ENCODE peak calls at places on chromosomes 13 and 19, in ten cellular contexts. F is thoracic aorta; W is cardiac fibroblast; A is CD8-positive, alpha-beta T cell; U is foreskin fibroblast; V is GM12865; T is A549; E is lower leg skin; S is uterus; P is stomach. O is an unnamed sample.

GRCh38 chr13:63370101-63370500 is 1954.5 kb upstream of the PCDH20 start:
- DNase-seq in F (no peak), W (no peak), A (no peak), U (no peak), V (no peak), T (no peak), E (no peak), S (no peak), P (no peak), O (no peak)

GRCh38 chr13:34935841-34936240 is 6.2 kb upstream of the NBEA start:
- DNase-seq in F (no peak), W (no peak), A (no peak), U (no peak), V (no peak), T (no peak), E (no peak), S (no peak), P (no peak), O (no peak)

GRCh38 chr13:95420501-95420900 is 119.2 kb upstream of the ABCC4 start:
- DNase-seq in F (no peak), W (no peak), A (no peak), U (no peak), V (peak), T (no peak), E (no peak), S (no peak), P (no peak), O (no peak)

GRCh38 chr19:5697022-5697889 is 7.2 kb downstream of the RPL36 start:
- DNase-seq in F (no peak), W (no peak), A (no peak), U (no peak), V (peak), T (no peak), E (no peak), S (no peak), P (no peak), O (no peak)

GRCh38 chr13:23500858-23501257 is 67.4 kb upstream of the SACS start:
- DNase-seq in F (no peak), W (peak), A (no peak), U (peak), V (no peak), T (no peak), E (no peak), S (no peak), P (no peak), O (no peak)

GRCh38 chr19:5083547-5083965 is 114.6 kb downstream of the KDM4B start:
- DNase-seq in F (no peak), W (no peak), A (no peak), U (no peak), V (no peak), T (no peak), E (peak), S (no peak), P (no peak), O (no peak)

GRCh38 chr13:66774046-66774445 is 456.1 kb downstream of the PCDH9 start:
- DNase-seq in F (no peak), W (no peak), A (no peak), U (no peak), V (no peak), T (no peak), E (no peak), S (no peak), P (no peak), O (no peak)

GRCh38 chr19:31138077-31138476 is 211.2 kb downstream of the TSHZ3 start:
- DNase-seq in F (no peak), W (no peak), A (no peak), U (no peak), V (no peak), T (no peak), E (no peak), S (no peak), P (no peak), O (no peak)

GRCh38 chr13:72458701-72459100 is 268.7 kb downstream of the MZT1 start:
- DNase-seq in F (no peak), W (peak), A (no peak), U (no peak), V (no peak), T (no peak), E (no peak), S (no peak), P (no peak), O (no peak)

GRCh38 chr13:107881362-107881761 is 334.0 kb downstream of the LIG4 start:
- DNase-seq in F (no peak), W (peak), A (no peak), U (no peak), V (no peak), T (no peak), E (no peak), S (no peak), P (no peak), O (no peak)

DNA sequence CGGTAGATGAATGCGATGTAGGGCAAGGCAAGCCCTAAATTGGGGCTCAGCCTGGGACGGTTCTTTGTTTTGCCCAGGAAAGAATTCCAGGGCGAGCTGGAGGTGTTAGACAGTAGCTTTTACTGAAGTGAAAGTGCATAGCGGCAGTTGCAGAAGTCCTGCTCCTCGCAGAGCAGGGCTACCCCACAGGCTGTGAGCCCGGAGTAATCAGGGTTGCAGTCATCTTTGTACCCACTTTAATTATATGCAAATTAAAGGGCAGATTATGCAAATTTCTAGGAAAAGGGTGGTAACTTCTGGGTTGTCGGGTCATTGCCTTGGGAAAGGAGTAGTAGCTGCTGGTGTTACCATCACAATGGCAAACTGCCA is 30.5 kb downstream of the VAV1 start:
- DNase-seq in F (no peak), W (no peak), A (peak), U (no peak), V (peak), T (no peak), E (no peak), S (no peak), P (no peak), O (no peak)
- TF ChIP-seq CTCF in F (no peak), W (no peak), A (no peak), U (no peak), V (no peak), T (no peak), E (no peak), S (no peak), P (no peak), O (no peak)

GRCh38 chr19:1744822-1745563 is 8.3 kb upstream of the ONECUT3 start:
- DNase-seq in F (no peak), W (no peak), A (no peak), U (no peak), V (no peak), T (no peak), E (no peak), S (no peak), P (no peak), O (no peak)
- TF ChIP-seq CTCF in F (no peak), W (no peak), A (no peak), U (no peak), V (no peak), T (no peak), E (no peak), S (no peak), P (no peak), O (no peak)

GRCh38 chr13:81872581-81872980 is 1531.7 kb upstream of the SPRY2 start:
- DNase-seq in F (no peak), W (no peak), A (no peak), U (no peak), V (no peak), T (no peak), E (no peak), S (no peak), P (no peak), O (no peak)
- TF ChIP-seq CTCF in F (no peak), W (no peak), A (no peak), U (no peak), V (no peak), T (no peak), E (no peak), S (no peak), P (peak), O (no peak)

DNA sequence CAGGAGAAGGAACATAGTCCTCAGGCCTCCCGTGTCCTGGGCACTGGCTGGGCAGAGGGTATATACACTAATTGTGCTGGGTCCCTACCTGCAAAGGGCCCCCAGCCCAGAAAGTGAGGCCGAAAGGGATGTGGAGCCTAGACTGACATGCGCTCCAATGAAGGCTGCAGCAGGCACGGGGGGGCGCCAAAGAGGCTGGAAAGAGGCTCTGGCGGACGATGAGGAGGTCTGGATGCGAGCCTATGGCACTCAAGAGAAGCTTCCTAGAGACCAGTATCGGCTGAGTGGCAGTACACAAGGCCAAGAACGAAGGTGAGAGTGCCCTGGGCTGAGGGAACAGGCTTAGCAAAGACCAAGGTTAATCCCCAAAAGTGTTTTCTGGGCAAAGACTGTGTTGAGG is 16.6 kb downstream of the VRK3 start:
- DNase-seq in F (no peak), W (peak), A (no peak), U (no peak), V (no peak), T (no peak), E (no peak), S (no peak), P (no peak), O (no peak)
- TF ChIP-seq CTCF in F (no peak), W (peak), A (no peak), U (peak), V (no peak), T (peak), E (no peak), S (no peak), P (no peak), O (no peak)

GRCh38 chr19:58007285-58007684 is 4.7 kb upstream of the ZNF606 start:
- DNase-seq in F (no peak), W (no peak), A (no peak), U (no peak), V (no peak), T (no peak), E (no peak), S (no peak), P (no peak), O (no peak)
- TF ChIP-seq CTCF in F (no peak), W (peak), A (no peak), U (no peak), V (no peak), T (no peak), E (no peak), S (no peak), P (no peak), O (no peak)

GRCh38 chr19:40136818-40137217 is 46.1 kb upstream of the ZNF780A start:
- DNase-seq in F (no peak), W (no peak), A (no peak), U (no peak), V (no peak), T (no peak), E (no peak), S (no peak), P (no peak), O (no peak)
- TF ChIP-seq CTCF in F (no peak), W (no peak), A (no peak), U (no peak), V (no peak), T (peak), E (no peak), S (no peak), P (no peak), O (no peak)

GRCh38 chr13:100855151-100855550 is 180.6 kb upstream of the TMTC4 start:
- DNase-seq in F (no peak), W (no peak), A (no peak), U (no peak), V (no peak), T (no peak), E (no peak), S (no peak), P (no peak), O (no peak)
- TF ChIP-seq CTCF in F (no peak), W (no peak), A (no peak), U (no peak), V (no peak), T (no peak), E (no peak), S (no peak), P (no peak), O (no peak)

GRCh38 chr13:37608750-37609339 is 10.3 kb upstream of the POSTN start:
- DNase-seq in F (no peak), W (peak), A (no peak), U (no peak), V (no peak), T (no peak), E (no peak), S (no peak), P (no peak), O (no peak)
- TF ChIP-seq CTCF in F (no peak), W (peak), A (no peak), U (peak), V (no peak), T (peak), E (no peak), S (peak), P (no peak), O (peak)

GRCh38 chr19:56710437-56710836 is 38.9 kb upstream of the ZNF835 start:
- DNase-seq in F (no peak), W (no peak), A (no peak), U (no peak), V (no peak), T (no peak), E (no peak), S (no peak), P (no peak), O (no peak)
- TF ChIP-seq CTCF in F (no peak), W (no peak), A (no peak), U (no peak), V (no peak), T (no peak), E (no peak), S (no peak), P (no peak), O (no peak)

GRCh38 chr13:48564046-48564445 is 31.2 kb upstream of the RCBTB2 start:
- DNase-seq in F (no peak), W (peak), A (no peak), U (peak), V (no peak), T (no peak), E (no peak), S (no peak), P (no peak), O (no peak)

GRCh38 chr13:48561461-48562224 is 28.8 kb upstream of the RCBTB2 start:
- DNase-seq in F (no peak), W (no peak), A (no peak), U (no peak), V (peak), T (no peak), E (no peak), S (no peak), P (no peak), O (no peak)

GRCh38 chr13:48562296-48563066 is 29.6 kb upstream of the RCBTB2 start:
- DNase-seq in F (no peak), W (no peak), A (peak), U (no peak), V (peak), T (no peak), E (no peak), S (no peak), P (no peak), O (peak)

GRCh38 chr13:48560657-48561337 is 27.9 kb upstream of the RCBTB2 start:
- DNase-seq in F (no peak), W (no peak), A (no peak), U (no peak), V (no peak), T (no peak), E (no peak), S (no peak), P (no peak), O (no peak)

DNA sequence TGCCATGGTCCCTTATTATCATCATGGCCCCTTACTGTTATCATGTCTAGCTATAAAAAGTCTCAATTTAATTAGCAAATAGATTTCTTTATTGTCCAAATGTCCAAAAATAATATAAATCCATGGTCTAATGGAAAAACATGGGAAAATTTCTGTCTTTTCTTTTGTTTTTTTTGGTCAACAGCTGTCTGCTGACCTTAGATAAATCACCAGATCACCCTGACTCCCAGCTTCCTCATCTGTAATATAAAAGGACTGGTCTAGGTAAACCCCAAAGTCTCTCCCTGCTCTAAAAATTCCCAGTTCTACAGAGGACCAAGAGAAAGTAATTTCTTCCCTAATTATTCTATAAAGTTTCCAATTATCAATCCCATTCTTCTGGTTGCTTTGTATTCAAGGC is 30.7 kb upstream of the RCBTB2 start:
- DNase-seq in F (no peak), W (no peak), A (no peak), U (no peak), V (no peak), T (no peak), E (no peak), S (no peak), P (no peak), O (no peak)
- TF ChIP-seq CTCF in F (no peak), W (no peak), A (no peak), U (no peak), V (no peak), T (no peak), E (no peak), S (no peak), P (no peak), O (no peak)